ENCODE peak calls at places on chromosomes 13 and 19, in seven cellular contexts. One of them, this sample, is unnamed.
A peak's percentile ranks its signal among the peaks of the same experiment; 100 is the strongest.

GRCh38 chr19:6018786-6019185 is 40.8 kb upstream of the RANBP3 start:
- DNase-seq in Panc1: no peak
- DNase-seq in mammary epithelial cell: no peak
- DNase-seq in tibial nerve: no peak
- DNase-seq in thoracic aorta: no peak
- DNase-seq in lower lobe of right lung: peak; percentile 37
- DNase-seq in uterus: no peak
- DNase-seq in this sample: no peak

GRCh38 chr13:50596776-50597203 is 246.7 kb downstream of the DLEU7 start:
- DNase-seq in tibial nerve: no peak
- DNase-seq in lower lobe of right lung: no peak
- DNase-seq in uterus: no peak
- DNase-seq in mammary epithelial cell: no peak
- DNase-seq in Panc1: no peak
- DNase-seq in thoracic aorta: no peak
- DNase-seq in this sample: no peak

GRCh38 chr13:23794267-23795161 is 94.7 kb downstream of the MIPEP start:
- DNase-seq in mammary epithelial cell: peak; percentile 52
- DNase-seq in lower lobe of right lung: no peak
- DNase-seq in tibial nerve: no peak
- DNase-seq in uterus: no peak
- DNase-seq in thoracic aorta: no peak
- DNase-seq in Panc1: peak; percentile 52
- DNase-seq in this sample: no peak

GRCh38 chr13:18235756-18236527 is 945.7 kb downstream of the TUBA3C start:
- DNase-seq in mammary epithelial cell: no peak
- DNase-seq in Panc1: no peak
- DNase-seq in tibial nerve: no peak
- DNase-seq in lower lobe of right lung: no peak
- DNase-seq in thoracic aorta: no peak
- DNase-seq in uterus: no peak
- DNase-seq in this sample: no peak

GRCh38 chr19:49058592-49058991 is 1.0 kb upstream of the CGB7 start:
- DNase-seq in thoracic aorta: no peak
- DNase-seq in mammary epithelial cell: peak; percentile 20
- DNase-seq in tibial nerve: no peak
- DNase-seq in uterus: no peak
- DNase-seq in Panc1: no peak
- DNase-seq in lower lobe of right lung: no peak
- DNase-seq in this sample: peak; percentile 21

GRCh38 chr13:40059540-40060232 is 404.2 kb downstream of the COG6 start:
- DNase-seq in Panc1: no peak
- DNase-seq in thoracic aorta: no peak
- DNase-seq in mammary epithelial cell: peak; percentile 91
- DNase-seq in tibial nerve: no peak
- DNase-seq in lower lobe of right lung: no peak
- DNase-seq in uterus: no peak
- DNase-seq in this sample: no peak

GRCh38 chr13:41004875-41005693 is 14.0 kb downstream of the ELF1 start:
- DNase-seq in mammary epithelial cell: no peak
- DNase-seq in uterus: no peak
- DNase-seq in tibial nerve: no peak
- DNase-seq in Panc1: no peak
- DNase-seq in thoracic aorta: no peak
- DNase-seq in lower lobe of right lung: no peak
- DNase-seq in this sample: no peak

GRCh38 chr13:98180092-98180491 is 3.0 kb upstream of the RNF113B start:
- DNase-seq in lower lobe of right lung: no peak
- DNase-seq in Panc1: no peak
- DNase-seq in tibial nerve: no peak
- DNase-seq in uterus: no peak
- DNase-seq in mammary epithelial cell: peak; percentile 20
- DNase-seq in thoracic aorta: no peak
- DNase-seq in this sample: no peak

GRCh38 chr13:23681253-23681652 is 111.0 kb downstream of the TNFRSF19 start:
- DNase-seq in tibial nerve: no peak
- DNase-seq in Panc1: no peak
- DNase-seq in mammary epithelial cell: no peak
- DNase-seq in uterus: no peak
- DNase-seq in lower lobe of right lung: no peak
- DNase-seq in thoracic aorta: no peak
- DNase-seq in this sample: no peak

GRCh38 chr19:48656840-48657474 is 11.0 kb upstream of the CA11 start:
- DNase-seq in uterus: no peak
- DNase-seq in lower lobe of right lung: no peak
- DNase-seq in Panc1: no peak
- DNase-seq in thoracic aorta: no peak
- DNase-seq in mammary epithelial cell: peak; percentile 63
- DNase-seq in tibial nerve: peak; percentile 22
- DNase-seq in this sample: peak; percentile 32

GRCh38 chr19:3575260-3575741 is 2.6 kb downstream of the HMG20B start:
- DNase-seq in tibial nerve: no peak
- DNase-seq in uterus: no peak
- DNase-seq in mammary epithelial cell: no peak
- DNase-seq in lower lobe of right lung: no peak
- DNase-seq in thoracic aorta: no peak
- DNase-seq in Panc1: no peak
- DNase-seq in this sample: no peak

GRCh38 chr13:29483211-29483610 is 112.3 kb downstream of the SLC7A1 start:
- DNase-seq in thoracic aorta: no peak
- DNase-seq in Panc1: no peak
- DNase-seq in mammary epithelial cell: no peak
- DNase-seq in uterus: no peak
- DNase-seq in tibial nerve: no peak
- DNase-seq in lower lobe of right lung: no peak
- DNase-seq in this sample: peak; percentile 95

GRCh38 chr19:47479701-47480503 is 4.1 kb downstream of the KPTN start:
- DNase-seq in lower lobe of right lung: peak; percentile 73
- DNase-seq in uterus: no peak
- DNase-seq in Panc1: no peak
- DNase-seq in mammary epithelial cell: no peak
- DNase-seq in thoracic aorta: no peak
- DNase-seq in tibial nerve: no peak
- DNase-seq in this sample: no peak

GRCh38 chr13:108897955-108898354 is 268.5 kb downstream of the MYO16 start:
- DNase-seq in lower lobe of right lung: no peak
- DNase-seq in Panc1: no peak
- DNase-seq in uterus: no peak
- DNase-seq in tibial nerve: no peak
- DNase-seq in thoracic aorta: no peak
- DNase-seq in mammary epithelial cell: no peak
- DNase-seq in this sample: no peak

GRCh38 chr19:45296365-45296764 is 26.3 kb downstream of the CKM start:
- DNase-seq in lower lobe of right lung: no peak
- DNase-seq in thoracic aorta: no peak
- DNase-seq in mammary epithelial cell: no peak
- DNase-seq in tibial nerve: no peak
- DNase-seq in Panc1: no peak
- DNase-seq in uterus: no peak
- DNase-seq in this sample: no peak

GRCh38 chr19:13160557-13160956 is 10.3 kb downstream of the IER2 start:
- DNase-seq in Panc1: no peak
- DNase-seq in uterus: no peak
- DNase-seq in thoracic aorta: no peak
- DNase-seq in lower lobe of right lung: no peak
- DNase-seq in tibial nerve: no peak
- DNase-seq in mammary epithelial cell: peak; percentile 27
- DNase-seq in this sample: no peak
- H3K4me1 ChIP-seq in Panc1: peaks cover 49% of the 10 kb centered on the region
- H3K4me1 ChIP-seq in uterus: no peaks in the 10 kb centered on the region
- H3K4me1 ChIP-seq in thoracic aorta: peaks cover 41% of the 10 kb centered on the region
- H3K4me1 ChIP-seq in lower lobe of right lung: peaks cover 63% of the 10 kb centered on the region
- H3K4me1 ChIP-seq in tibial nerve: peaks cover 27% of the 10 kb centered on the region
- H3K4me1 ChIP-seq in mammary epithelial cell: peaks cover 45% of the 10 kb centered on the region
- H3K4me1 ChIP-seq in this sample: peaks cover 37% of the 10 kb centered on the region

DNA sequence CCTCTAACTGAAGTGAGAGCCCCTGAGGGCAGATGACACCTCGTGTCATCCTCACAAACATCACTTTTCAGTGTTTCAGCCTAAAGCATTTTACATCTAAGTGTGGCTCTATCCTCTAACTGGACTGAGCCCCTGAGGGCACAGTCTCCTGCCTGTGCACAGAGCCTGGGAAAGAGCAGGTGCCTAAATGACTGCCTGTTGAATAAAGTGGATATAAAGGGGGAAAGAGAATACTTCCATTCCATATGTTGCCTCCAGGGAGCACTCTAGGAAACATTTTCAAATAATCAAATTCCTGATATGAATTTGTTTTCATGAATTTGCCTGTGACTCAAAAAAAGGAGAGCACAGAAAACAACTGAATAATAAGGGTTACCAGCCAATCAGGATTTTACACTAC is 32.2 kb downstream of the CNMD start:
- DNase-seq in Panc1: no peak
- DNase-seq in mammary epithelial cell: no peak
- DNase-seq in uterus: no peak
- DNase-seq in lower lobe of right lung: no peak
- DNase-seq in thoracic aorta: no peak
- DNase-seq in tibial nerve: no peak
- DNase-seq in this sample: no peak
- TF ChIP-seq CTCF in Panc1: peak; percentile 30
- TF ChIP-seq CTCF in mammary epithelial cell: peak; percentile 15
- TF ChIP-seq CTCF in uterus: no peak
- TF ChIP-seq CTCF in lower lobe of right lung: no peak
- TF ChIP-seq CTCF in thoracic aorta: no peak
- TF ChIP-seq CTCF in tibial nerve: no peak
- TF ChIP-seq CTCF in this sample: no peak

GRCh38 chr19:31528261-31528660 is 179.0 kb upstream of the TSHZ3 start:
- DNase-seq in Panc1: no peak
- DNase-seq in lower lobe of right lung: no peak
- DNase-seq in uterus: no peak
- DNase-seq in mammary epithelial cell: no peak
- DNase-seq in tibial nerve: no peak
- DNase-seq in thoracic aorta: no peak
- DNase-seq in this sample: no peak

GRCh38 chr19:31530781-31531180 is 181.5 kb upstream of the TSHZ3 start:
- DNase-seq in Panc1: no peak
- DNase-seq in lower lobe of right lung: no peak
- DNase-seq in tibial nerve: no peak
- DNase-seq in uterus: no peak
- DNase-seq in thoracic aorta: no peak
- DNase-seq in mammary epithelial cell: no peak
- DNase-seq in this sample: no peak

GRCh38 chr19:31529121-31529520 is 179.9 kb upstream of the TSHZ3 start:
- DNase-seq in mammary epithelial cell: peak; percentile 32
- DNase-seq in uterus: no peak
- DNase-seq in thoracic aorta: no peak
- DNase-seq in lower lobe of right lung: no peak
- DNase-seq in tibial nerve: no peak
- DNase-seq in Panc1: no peak
- DNase-seq in this sample: no peak

GRCh38 chr19:31525610-31526147 is 176.4 kb upstream of the TSHZ3 start:
- DNase-seq in lower lobe of right lung: no peak
- DNase-seq in mammary epithelial cell: no peak
- DNase-seq in Panc1: no peak
- DNase-seq in uterus: no peak
- DNase-seq in tibial nerve: no peak
- DNase-seq in thoracic aorta: no peak
- DNase-seq in this sample: no peak

DNA sequence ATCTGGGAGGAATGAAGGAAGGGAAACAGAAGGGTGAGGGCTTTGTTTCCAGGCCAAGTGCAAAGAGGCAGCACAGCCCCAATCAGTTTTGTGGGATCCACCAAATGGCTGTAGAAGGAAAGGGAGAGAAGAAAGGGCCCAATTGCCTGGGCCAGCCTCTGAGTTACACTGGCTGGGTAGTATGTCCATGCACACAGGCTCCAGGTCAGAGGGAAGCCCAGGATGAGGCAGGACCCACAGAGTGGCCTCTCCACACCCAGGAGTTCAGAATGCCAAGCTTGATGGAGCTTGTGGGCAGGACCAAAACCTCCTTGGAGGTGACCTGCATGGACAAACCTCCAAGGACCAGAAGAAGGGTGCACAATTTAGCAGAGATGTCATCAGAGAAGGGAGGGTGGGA is 178.2 kb upstream of the TSHZ3 start:
- DNase-seq in mammary epithelial cell: no peak
- DNase-seq in uterus: no peak
- DNase-seq in lower lobe of right lung: no peak
- DNase-seq in thoracic aorta: no peak
- DNase-seq in Panc1: no peak
- DNase-seq in tibial nerve: no peak
- DNase-seq in this sample: no peak
- H3K4me1 ChIP-seq in mammary epithelial cell: no peaks in the 10 kb centered on the region
- H3K4me1 ChIP-seq in uterus: no peaks in the 10 kb centered on the region
- H3K4me1 ChIP-seq in lower lobe of right lung: no peaks in the 10 kb centered on the region
- H3K4me1 ChIP-seq in thoracic aorta: no peaks in the 10 kb centered on the region
- H3K4me1 ChIP-seq in Panc1: no peaks in the 10 kb centered on the region
- H3K4me1 ChIP-seq in tibial nerve: no peaks in the 10 kb centered on the region
- H3K4me1 ChIP-seq in this sample: no peaks in the 10 kb centered on the region

GRCh38 chr19:1226227-1226518 is 11.6 kb downstream of the CBARP start:
- DNase-seq in lower lobe of right lung: no peak
- DNase-seq in mammary epithelial cell: no peak
- DNase-seq in thoracic aorta: no peak
- DNase-seq in Panc1: no peak
- DNase-seq in tibial nerve: no peak
- DNase-seq in uterus: no peak
- DNase-seq in this sample: no peak

GRCh38 chr19:1226522-1227312 is 11.1 kb downstream of the CBARP start:
- DNase-seq in thoracic aorta: no peak
- DNase-seq in lower lobe of right lung: no peak
- DNase-seq in mammary epithelial cell: no peak
- DNase-seq in tibial nerve: no peak
- DNase-seq in Panc1: no peak
- DNase-seq in uterus: no peak
- DNase-seq in this sample: no peak

GRCh38 chr19:1224847-1225246 is 13.0 kb downstream of the CBARP start:
- DNase-seq in uterus: no peak
- DNase-seq in tibial nerve: no peak
- DNase-seq in lower lobe of right lung: no peak
- DNase-seq in thoracic aorta: no peak
- DNase-seq in mammary epithelial cell: no peak
- DNase-seq in Panc1: no peak
- DNase-seq in this sample: no peak

GRCh38 chr19:1224047-1224825 is 13.6 kb downstream of the CBARP start:
- DNase-seq in Panc1: no peak
- DNase-seq in thoracic aorta: no peak
- DNase-seq in tibial nerve: no peak
- DNase-seq in uterus: no peak
- DNase-seq in lower lobe of right lung: no peak
- DNase-seq in mammary epithelial cell: no peak
- DNase-seq in this sample: no peak

DNA sequence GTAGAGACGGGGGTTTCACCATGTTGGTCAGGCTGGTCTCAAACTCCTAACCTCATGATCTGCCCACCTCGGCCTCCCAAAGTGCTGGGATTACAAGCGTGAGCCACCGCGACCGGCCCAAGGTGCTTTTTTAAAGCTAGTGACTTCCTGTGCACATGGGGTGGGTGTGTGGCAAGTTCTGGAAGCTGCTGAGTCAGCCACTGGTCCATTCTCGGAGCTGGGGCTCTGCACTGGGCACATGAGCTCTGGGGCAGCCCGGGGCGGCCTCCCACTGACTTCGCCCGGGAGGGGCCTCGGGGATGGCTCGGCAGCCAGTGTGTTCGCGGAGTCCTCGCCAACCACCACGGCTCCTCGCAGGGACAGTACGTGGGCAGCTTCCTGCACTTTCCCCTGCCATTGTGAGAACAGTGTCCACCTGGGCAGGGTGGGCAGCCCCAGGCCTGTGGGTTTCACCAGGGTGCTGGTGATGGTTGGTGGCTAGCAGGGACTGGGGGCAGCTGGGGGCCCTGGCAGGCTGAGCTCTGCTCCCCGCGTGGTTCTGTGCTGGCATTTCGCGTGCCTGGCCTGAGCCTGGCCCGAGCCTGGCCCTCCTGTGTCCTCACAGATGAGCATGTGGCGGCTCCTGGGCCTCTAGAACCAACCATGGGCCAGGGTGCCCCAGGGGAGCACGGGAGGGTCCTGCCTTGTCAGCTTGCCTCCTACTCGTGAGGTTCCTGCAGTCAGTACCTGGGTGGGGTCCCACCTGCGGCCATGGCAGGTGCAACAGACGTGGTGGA is 12.2 kb downstream of the CBARP start:
- DNase-seq in mammary epithelial cell: no peak
- DNase-seq in lower lobe of right lung: no peak
- DNase-seq in thoracic aorta: no peak
- DNase-seq in Panc1: no peak
- DNase-seq in tibial nerve: no peak
- DNase-seq in uterus: no peak
- DNase-seq in this sample: no peak
- TF ChIP-seq CTCF in mammary epithelial cell: no peak
- TF ChIP-seq CTCF in lower lobe of right lung: no peak
- TF ChIP-seq CTCF in thoracic aorta: no peak
- TF ChIP-seq CTCF in Panc1: no peak
- TF ChIP-seq CTCF in tibial nerve: no peak
- TF ChIP-seq CTCF in uterus: no peak
- TF ChIP-seq CTCF in this sample: no peak